ENCODE peak calls at places on chromosomes 4 and X, in five cellular contexts. S is mesenchymal stem cell, W is neuronal stem cell, B is H9, L is H1. X is an unnamed sample.

GRCh38 chr4:176588436-176588835 is 204.3 kb downstream of the VEGFC start:
- DNase-seq in S (no peak), W (no peak), B (no peak), L (no peak), X (no peak)

GRCh38 chrX:819684-820083 is 189.1 kb downstream of the SHOX start:
- DNase-seq in L (no peak), B (no peak), S (no peak), W (no peak), X (no peak)

GRCh38 chr4:153008578-153009199 is 72.6 kb downstream of the FHDC1 start:
- DNase-seq in L (no peak), S (no peak), W (no peak), B (no peak), X (no peak)

GRCh38 chrX:103686199-103687072 is at the start of gene MORF4L2:
- DNase-seq in W (peak; percentile 89), B (peak; percentile 99), L (peak; percentile 62), S (peak; percentile 99), X (peak; percentile 99)

GRCh38 chr4:22129454-22130075 is 181.0 kb upstream of the KCNIP4 start:
- DNase-seq in S (peak; percentile 9), B (peak; percentile 76), L (peak; percentile 75), W (peak; percentile 9), X (peak; percentile 26)

GRCh38 chr4:168744021-168744420 is 247.2 kb downstream of the PALLD start:
- DNase-seq in B (no peak), W (no peak), S (peak; percentile 85), L (no peak), X (peak; percentile 63)

GRCh38 chr4:89800012-89800516 is 36.9 kb downstream of the SNCA start:
- DNase-seq in W (no peak), B (no peak), L (no peak), S (peak; percentile 54), X (peak; percentile 18)

GRCh38 chr4:3411676-3412075 is 30.1 kb upstream of the HGFAC start:
- DNase-seq in B (peak; percentile 18), W (no peak), L (no peak), S (no peak), X (no peak)

GRCh38 chrX:30248854-30249253 is 1.9 kb downstream of the MAGEB1 start:
- DNase-seq in S (no peak), W (no peak), B (no peak), L (no peak), X (no peak)

GRCh38 chrX:30241724-30242415 is at the start of gene MAGEB4:
- DNase-seq in B (no peak), W (no peak), S (no peak), L (no peak), X (no peak)

GRCh38 chrX:30246769-30247489 is at the start of gene MAGEB1:
- DNase-seq in B (peak; percentile 78), W (no peak), S (no peak), L (peak; percentile 47), X (no peak)
- H2BK15ac ChIP-seq in B (no peak within 1 kb of the TSS), W (no peak within 1 kb of the TSS), S (no peak within 1 kb of the TSS), L (no peak within 1 kb of the TSS), X (no peak within 1 kb of the TSS)

DNA sequence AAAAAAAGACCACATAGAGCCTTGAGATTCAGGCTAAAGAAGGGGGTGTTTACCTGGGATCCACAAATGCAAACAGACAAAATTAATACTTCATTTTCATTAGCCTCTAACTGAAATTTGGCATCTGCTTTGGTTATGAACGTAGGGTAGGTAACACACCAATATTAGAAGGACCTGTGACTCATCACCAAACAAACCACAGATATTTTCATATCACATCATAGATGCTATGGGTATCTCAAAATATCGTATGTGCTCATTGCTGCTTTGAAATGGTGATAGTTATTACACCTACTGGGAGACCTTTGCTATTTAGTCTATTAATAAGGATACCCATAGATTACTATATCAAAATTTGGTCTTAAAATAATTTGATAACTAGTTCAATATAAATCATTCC is 180.6 kb upstream of the MAP3K15 start:
- DNase-seq in W (no peak), L (no peak), S (no peak), B (no peak), X (no peak)
- H4K91ac ChIP-seq in W (no peak overlapping the region), L (no peak overlapping the region), S (no peak overlapping the region), B (no peak overlapping the region), X (no peak overlapping the region)

GRCh38 chr4:37555324-37555723 is 130.9 kb downstream of the RELL1 start:
- DNase-seq in L (no peak), B (no peak), S (no peak), W (no peak), X (peak; percentile 2)
- H3K23ac ChIP-seq in L (no peak overlapping the region), B (no peak overlapping the region), S (no peak overlapping the region), W (no peak overlapping the region), X (no peak overlapping the region)

DNA sequence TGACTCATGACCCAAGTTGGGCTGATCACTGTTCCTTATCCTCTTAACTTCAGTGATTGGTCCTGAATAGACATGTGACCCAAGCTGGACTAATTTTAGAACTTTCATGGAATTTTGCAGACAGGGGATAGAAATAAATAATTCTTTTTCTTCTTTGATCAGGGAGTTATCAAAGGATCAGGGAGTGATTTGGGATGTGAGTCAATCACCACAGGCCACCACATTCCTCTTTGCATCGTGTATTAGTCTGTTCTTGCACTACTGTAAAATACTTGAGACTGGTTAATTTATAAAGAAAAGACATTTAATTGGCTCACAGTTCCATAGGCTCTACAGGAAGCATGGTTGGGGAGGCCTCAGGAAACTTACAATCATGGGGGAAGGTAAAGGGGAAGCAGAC is 75.9 kb downstream of the UCHL1 start:
- DNase-seq in B (no peak), W (no peak), L (no peak), S (no peak), X (no peak)
- H2BK15ac ChIP-seq in B (no peak overlapping the region), W (no peak overlapping the region), L (no peak overlapping the region), S (no peak overlapping the region), X (no peak overlapping the region)

DNA sequence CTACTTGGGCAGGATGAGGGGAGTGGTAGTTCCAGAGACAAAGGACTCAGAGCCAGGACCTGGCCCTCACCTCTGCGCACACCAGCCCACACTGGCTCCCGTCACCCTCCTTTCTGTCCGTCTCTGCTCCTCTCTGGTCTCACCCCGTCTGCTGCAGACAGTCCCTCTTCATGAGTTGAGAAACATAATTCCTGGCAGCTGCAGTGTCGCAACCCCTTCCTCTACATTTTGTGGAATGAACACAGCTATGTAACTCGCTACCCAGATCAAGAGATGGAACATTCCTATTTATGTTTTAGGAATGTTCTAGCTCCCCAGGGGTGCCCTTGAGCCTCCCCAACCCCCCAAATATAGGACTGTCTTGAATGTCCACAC is 59.3 kb downstream of the SHROOM2 start:
- DNase-seq in S (peak; percentile 81), W (no peak), L (no peak), B (no peak), X (peak; percentile 29)
- H4K91ac ChIP-seq in S (no peak overlapping the region), W (no peak overlapping the region), L (no peak overlapping the region), B (no peak overlapping the region), X (no peak overlapping the region)

GRCh38 chrX:78102100-78102499 is 1.9 kb upstream of the PGK1 start:
- DNase-seq in B (no peak), W (no peak), L (no peak), S (no peak), X (peak; percentile 60)

GRCh38 chrX:78105944-78106650 is 2.0 kb downstream of the PGK1 start:
- DNase-seq in B (no peak), W (no peak), S (no peak), L (no peak), X (no peak)

GRCh38 chrX:78104447-78105176 is 564 bp downstream of the PGK1 start:
- DNase-seq in S (peak; percentile 47), L (no peak), B (no peak), W (no peak), X (peak; percentile 31)

GRCh38 chrX:78103001-78103634 is 930 bp upstream of the PGK1 start:
- DNase-seq in B (no peak), W (no peak), L (no peak), S (no peak), X (no peak)

DNA sequence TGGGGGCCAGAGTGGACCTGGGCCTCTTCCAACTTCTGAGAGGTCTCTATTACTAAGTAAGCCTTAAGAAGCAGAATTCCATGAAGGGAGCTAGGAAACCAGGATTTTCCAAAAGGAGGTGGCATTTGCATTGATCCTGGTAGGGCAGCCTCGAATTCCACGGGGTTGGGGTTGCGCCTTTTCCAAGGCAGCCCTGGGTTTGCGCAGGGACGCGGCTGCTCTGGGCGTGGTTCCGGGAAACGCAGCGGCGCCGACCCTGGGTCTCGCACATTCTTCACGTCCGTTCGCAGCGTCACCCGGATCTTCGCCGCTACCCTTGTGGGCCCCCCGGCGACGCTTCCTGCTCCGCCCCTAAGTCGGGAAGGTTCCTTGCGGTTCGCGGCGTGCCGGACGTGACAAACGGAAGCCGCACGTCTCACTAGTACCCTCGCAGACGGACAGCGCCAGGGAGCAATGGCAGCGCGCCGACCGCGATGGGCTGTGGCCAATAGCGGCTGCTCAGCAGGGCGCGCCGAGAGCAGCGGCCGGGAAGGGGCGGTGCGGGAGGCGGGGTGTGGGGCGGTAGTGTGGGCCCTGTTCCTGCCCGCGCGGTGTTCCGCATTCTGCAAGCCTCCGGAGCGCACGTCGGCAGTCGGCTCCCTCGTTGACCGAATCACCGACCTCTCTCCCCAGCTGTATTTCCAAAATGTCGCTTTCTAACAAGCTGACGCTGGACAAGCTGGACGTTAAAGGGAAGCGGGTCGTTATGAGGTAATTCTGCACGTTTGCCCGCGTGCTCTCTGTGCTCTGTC is at the start of gene PGK1:
- DNase-seq in S (peak; percentile 97), B (peak; percentile 96), W (peak; percentile 87), L (peak; percentile 79), X (peak; percentile 97)
- H3K23ac ChIP-seq in S (no peak within 1 kb of the TSS), B (no peak within 1 kb of the TSS), W (peak within 1 kb of the TSS; percentile 60), L (no peak within 1 kb of the TSS), X (peak within 1 kb of the TSS; percentile 97)

DNA sequence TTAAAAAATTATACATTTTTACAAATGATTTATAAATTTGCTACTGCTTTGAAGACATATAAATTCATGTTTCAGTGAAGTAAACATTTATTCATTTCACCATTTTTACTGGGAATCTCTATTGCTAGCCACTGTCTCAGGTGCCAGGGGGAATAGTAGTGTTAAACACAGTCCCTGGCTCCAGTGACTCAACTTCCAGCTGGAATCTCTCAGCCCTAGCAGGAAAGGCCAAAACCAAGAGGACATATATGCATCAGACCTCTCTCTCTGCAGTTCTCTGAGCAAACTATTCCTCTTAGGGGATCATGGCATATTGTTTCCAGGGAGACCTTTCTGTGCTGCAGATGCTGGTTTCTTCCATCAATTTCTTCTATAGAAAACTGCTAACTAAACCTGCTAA is 1009.0 kb upstream of the LCORL start:
- DNase-seq in W (no peak), L (no peak), S (peak; percentile 33), B (no peak), X (no peak)
- H2BK15ac ChIP-seq in W (no peak overlapping the region), L (no peak overlapping the region), S (no peak overlapping the region), B (no peak overlapping the region), X (no peak overlapping the region)

GRCh38 chrX:45664727-45665290 is 464.1 kb upstream of the DIPK2B start:
- DNase-seq in S (no peak), L (no peak), B (no peak), W (no peak), X (no peak)
- H4K91ac ChIP-seq in S (no peak overlapping the region), L (no peak overlapping the region), B (no peak overlapping the region), W (no peak overlapping the region), X (no peak overlapping the region)

GRCh38 chr4:61440306-61440705 is 240.2 kb downstream of the ADGRL3 start:
- DNase-seq in B (no peak), L (no peak), W (no peak), S (no peak), X (no peak)
- H3K23ac ChIP-seq in B (no peak overlapping the region), L (no peak overlapping the region), W (no peak overlapping the region), S (no peak overlapping the region), X (no peak overlapping the region)